ENCODE peak calls at places on chromosomes 7 and 10, in seven cellular contexts. One of them, this sample, is unnamed.

GRCh38 chr10:124262249-124262865 is 156.4 kb downstream of the OAT start:
- DNase-seq in naive thymus-derived CD4-positive, alpha-beta T cell: no peak
- DNase-seq in neural progenitor cell: no peak
- DNase-seq in IMR-90: no peak
- DNase-seq in uterus: no peak
- DNase-seq in neuronal stem cell: no peak
- DNase-seq in SJSA1: no peak
- DNase-seq in this sample: no peak

GRCh38 chr7:102320601-102321350 is 34.1 kb downstream of the SH2B2 start:
- DNase-seq in naive thymus-derived CD4-positive, alpha-beta T cell: no peak
- DNase-seq in neural progenitor cell: no peak
- DNase-seq in IMR-90: no peak
- DNase-seq in uterus: no peak
- DNase-seq in neuronal stem cell: no peak
- DNase-seq in SJSA1: peak; percentile 39
- DNase-seq in this sample: no peak

GRCh38 chr7:73932364-73932763 is 71.4 kb downstream of the TMEM270 start:
- DNase-seq in naive thymus-derived CD4-positive, alpha-beta T cell: no peak
- DNase-seq in neural progenitor cell: no peak
- DNase-seq in IMR-90: peak; percentile 17
- DNase-seq in uterus: no peak
- DNase-seq in neuronal stem cell: no peak
- DNase-seq in SJSA1: no peak
- DNase-seq in this sample: no peak

GRCh38 chr7:91250706-91251105 is 13.5 kb upstream of the FZD1 start:
- DNase-seq in naive thymus-derived CD4-positive, alpha-beta T cell: no peak
- DNase-seq in neural progenitor cell: no peak
- DNase-seq in IMR-90: no peak
- DNase-seq in uterus: no peak
- DNase-seq in neuronal stem cell: no peak
- DNase-seq in SJSA1: no peak
- DNase-seq in this sample: no peak

GRCh38 chr10:88831709-88832108 is 19.9 kb downstream of the ANKRD22 start:
- DNase-seq in naive thymus-derived CD4-positive, alpha-beta T cell: no peak
- DNase-seq in neural progenitor cell: no peak
- DNase-seq in IMR-90: no peak
- DNase-seq in uterus: no peak
- DNase-seq in neuronal stem cell: no peak
- DNase-seq in SJSA1: no peak
- DNase-seq in this sample: peak; percentile 73

GRCh38 chr10:9193120-9193519 is 1138.6 kb downstream of the GATA3 start:
- DNase-seq in naive thymus-derived CD4-positive, alpha-beta T cell: no peak
- DNase-seq in neural progenitor cell: no peak
- DNase-seq in IMR-90: no peak
- DNase-seq in uterus: no peak
- DNase-seq in neuronal stem cell: no peak
- DNase-seq in SJSA1: no peak
- DNase-seq in this sample: no peak

GRCh38 chr10:11112718-11113117 is 95.0 kb downstream of the CELF2 start:
- DNase-seq in naive thymus-derived CD4-positive, alpha-beta T cell: no peak
- DNase-seq in neural progenitor cell: no peak
- DNase-seq in IMR-90: peak; percentile 1
- DNase-seq in uterus: no peak
- DNase-seq in neuronal stem cell: no peak
- DNase-seq in SJSA1: no peak
- DNase-seq in this sample: no peak

GRCh38 chr10:24503627-24504320 is 219.9 kb downstream of the ARHGAP21 start:
- DNase-seq in naive thymus-derived CD4-positive, alpha-beta T cell: no peak
- DNase-seq in neural progenitor cell: peak; percentile 56
- DNase-seq in IMR-90: peak; percentile 90
- DNase-seq in uterus: no peak
- DNase-seq in neuronal stem cell: peak; percentile 37
- DNase-seq in SJSA1: peak; percentile 49
- DNase-seq in this sample: peak; percentile 52

GRCh38 chr7:48875300-48875916 is 48.9 kb upstream of the CDC14C start:
- DNase-seq in naive thymus-derived CD4-positive, alpha-beta T cell: no peak
- DNase-seq in neural progenitor cell: peak; percentile 84
- DNase-seq in IMR-90: no peak
- DNase-seq in uterus: no peak
- DNase-seq in neuronal stem cell: peak; percentile 39
- DNase-seq in SJSA1: no peak
- DNase-seq in this sample: no peak

GRCh38 chr7:24727165-24728120 is 29.8 kb downstream of the GSDME start:
- DNase-seq in naive thymus-derived CD4-positive, alpha-beta T cell: no peak
- DNase-seq in neural progenitor cell: no peak
- DNase-seq in IMR-90: no peak
- DNase-seq in uterus: peak; percentile 4
- DNase-seq in neuronal stem cell: no peak
- DNase-seq in SJSA1: peak; percentile 24
- DNase-seq in this sample: no peak

DNA sequence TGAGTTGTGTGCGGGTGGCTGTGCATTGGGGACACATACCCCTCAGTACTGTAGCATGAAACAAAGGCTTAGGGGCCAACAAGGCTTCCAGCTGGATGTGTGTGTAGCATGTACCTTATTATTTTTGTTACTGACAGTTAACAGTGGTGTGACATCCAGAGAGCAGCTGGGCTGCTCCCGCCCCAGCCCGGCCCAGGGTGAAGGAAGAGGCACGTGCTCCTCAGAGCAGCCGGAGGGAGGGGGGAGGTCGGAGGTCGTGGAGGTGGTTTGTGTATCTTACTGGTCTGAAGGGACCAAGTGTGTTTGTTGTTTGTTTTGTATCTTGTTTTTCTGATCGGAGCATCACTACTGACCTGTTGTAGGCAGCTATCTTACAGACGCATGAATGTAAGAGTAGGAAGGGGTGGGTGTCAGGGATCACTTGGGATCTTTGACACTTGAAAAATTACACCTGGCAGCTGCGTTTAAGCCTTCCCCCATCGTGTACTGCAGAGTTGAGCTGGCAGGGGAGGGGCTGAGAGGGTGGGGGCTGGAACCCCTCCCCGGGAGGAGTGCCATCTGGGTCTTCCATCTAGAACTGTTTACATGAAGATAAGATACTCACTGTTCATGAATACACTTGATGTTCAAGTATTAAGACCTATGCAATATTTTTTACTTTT is 1.8 kb downstream of the DDIT4 start:
- DNase-seq in naive thymus-derived CD4-positive, alpha-beta T cell: no peak
- DNase-seq in neural progenitor cell: no peak
- DNase-seq in IMR-90: peak; percentile 34
- DNase-seq in uterus: no peak
- DNase-seq in neuronal stem cell: no peak
- DNase-seq in SJSA1: no peak
- DNase-seq in this sample: peak; percentile 33
- H3K4me1 ChIP-seq in naive thymus-derived CD4-positive, alpha-beta T cell: peaks cover 20% of the 10 kb centered on the region
- H3K4me1 ChIP-seq in neural progenitor cell: peaks cover 28% of the 10 kb centered on the region
- H3K4me1 ChIP-seq in IMR-90: peaks cover 10% of the 10 kb centered on the region
- H3K4me1 ChIP-seq in uterus: peaks cover 9% of the 10 kb centered on the region
- H3K4me1 ChIP-seq in neuronal stem cell: peaks cover 41% of the 10 kb centered on the region
- H3K4me1 ChIP-seq in SJSA1: peaks cover 25% of the 10 kb centered on the region
- H3K4me1 ChIP-seq in this sample: peaks cover 37% of the 10 kb centered on the region

GRCh38 chr10:127922675-127923366 is 15.9 kb downstream of the PTPRE start:
- DNase-seq in naive thymus-derived CD4-positive, alpha-beta T cell: no peak
- DNase-seq in neural progenitor cell: no peak
- DNase-seq in IMR-90: peak; percentile 55
- DNase-seq in uterus: no peak
- DNase-seq in neuronal stem cell: no peak
- DNase-seq in SJSA1: peak; percentile 93
- DNase-seq in this sample: no peak
- H3K4me1 ChIP-seq in naive thymus-derived CD4-positive, alpha-beta T cell: no peaks in the 10 kb centered on the region
- H3K4me1 ChIP-seq in neural progenitor cell: peaks cover 17% of the 10 kb centered on the region
- H3K4me1 ChIP-seq in IMR-90: peaks cover 5% of the 10 kb centered on the region
- H3K4me1 ChIP-seq in uterus: no peaks in the 10 kb centered on the region
- H3K4me1 ChIP-seq in neuronal stem cell: no peaks in the 10 kb centered on the region
- H3K4me1 ChIP-seq in SJSA1: peaks cover 48% of the 10 kb centered on the region
- H3K4me1 ChIP-seq in this sample: no peaks in the 10 kb centered on the region

GRCh38 chr10:32955299-32955772 is 2.7 kb downstream of the ITGB1 start:
- DNase-seq in naive thymus-derived CD4-positive, alpha-beta T cell: no peak
- DNase-seq in neural progenitor cell: no peak
- DNase-seq in IMR-90: no peak
- DNase-seq in uterus: no peak
- DNase-seq in neuronal stem cell: no peak
- DNase-seq in SJSA1: no peak
- DNase-seq in this sample: no peak
- H3K4me1 ChIP-seq in naive thymus-derived CD4-positive, alpha-beta T cell: peaks cover 10% of the 10 kb centered on the region
- H3K4me1 ChIP-seq in neural progenitor cell: peaks cover 56% of the 10 kb centered on the region
- H3K4me1 ChIP-seq in IMR-90: peaks cover 18% of the 10 kb centered on the region
- H3K4me1 ChIP-seq in uterus: no peaks in the 10 kb centered on the region
- H3K4me1 ChIP-seq in neuronal stem cell: peaks cover 18% of the 10 kb centered on the region
- H3K4me1 ChIP-seq in SJSA1: peaks cover 65% of the 10 kb centered on the region
- H3K4me1 ChIP-seq in this sample: peaks cover 63% of the 10 kb centered on the region

GRCh38 chr7:149864023-149864422 is 9.7 kb upstream of the ATP6V0E2 start:
- DNase-seq in naive thymus-derived CD4-positive, alpha-beta T cell: no peak
- DNase-seq in neural progenitor cell: no peak
- DNase-seq in IMR-90: no peak
- DNase-seq in uterus: no peak
- DNase-seq in neuronal stem cell: no peak
- DNase-seq in SJSA1: no peak
- DNase-seq in this sample: no peak
- H3K4me1 ChIP-seq in naive thymus-derived CD4-positive, alpha-beta T cell: peaks cover 78% of the 10 kb centered on the region
- H3K4me1 ChIP-seq in neural progenitor cell: no peaks in the 10 kb centered on the region
- H3K4me1 ChIP-seq in IMR-90: peaks cover 5% of the 10 kb centered on the region
- H3K4me1 ChIP-seq in uterus: no peaks in the 10 kb centered on the region
- H3K4me1 ChIP-seq in neuronal stem cell: no peaks in the 10 kb centered on the region
- H3K4me1 ChIP-seq in SJSA1: peaks cover 7% of the 10 kb centered on the region
- H3K4me1 ChIP-seq in this sample: peaks cover 53% of the 10 kb centered on the region

DNA sequence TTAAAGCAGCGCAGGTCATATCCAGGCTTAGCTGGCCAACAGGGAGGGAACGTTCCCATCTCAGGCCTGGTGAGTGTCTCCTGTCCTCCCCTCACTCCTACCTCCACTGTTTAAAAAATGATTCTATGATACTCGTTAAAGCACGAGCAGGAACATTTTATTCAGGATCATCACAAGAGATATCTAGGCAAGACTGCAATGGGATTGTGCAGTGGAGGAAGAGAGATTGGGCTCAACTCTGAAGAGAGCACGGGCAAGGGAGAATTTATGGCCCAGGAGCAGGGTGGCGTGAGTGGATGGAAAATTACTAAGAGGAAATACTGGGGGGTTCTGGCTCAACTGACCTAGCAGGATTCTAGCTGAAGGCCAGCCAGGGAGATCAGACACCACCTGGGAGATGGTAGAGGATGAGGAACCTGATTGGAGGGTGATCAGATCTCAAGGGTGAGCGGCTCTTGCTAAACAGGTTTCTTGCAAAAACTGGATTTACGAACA is 9.0 kb upstream of the HSPB1 start:
- DNase-seq in naive thymus-derived CD4-positive, alpha-beta T cell: no peak
- DNase-seq in neural progenitor cell: no peak
- DNase-seq in IMR-90: no peak
- DNase-seq in uterus: peak; percentile 87
- DNase-seq in neuronal stem cell: no peak
- DNase-seq in SJSA1: no peak
- DNase-seq in this sample: no peak
- H3K4me1 ChIP-seq in naive thymus-derived CD4-positive, alpha-beta T cell: no peaks in the 10 kb centered on the region
- H3K4me1 ChIP-seq in neural progenitor cell: no peaks in the 10 kb centered on the region
- H3K4me1 ChIP-seq in IMR-90: peaks cover 32% of the 10 kb centered on the region
- H3K4me1 ChIP-seq in uterus: peaks cover 21% of the 10 kb centered on the region
- H3K4me1 ChIP-seq in neuronal stem cell: peaks cover 11% of the 10 kb centered on the region
- H3K4me1 ChIP-seq in SJSA1: peaks cover 54% of the 10 kb centered on the region
- H3K4me1 ChIP-seq in this sample: peaks cover 8% of the 10 kb centered on the region

GRCh38 chr7:134766779-134767566 is 12.5 kb upstream of the CALD1 start:
- DNase-seq in naive thymus-derived CD4-positive, alpha-beta T cell: no peak
- DNase-seq in neural progenitor cell: no peak
- DNase-seq in IMR-90: peak; percentile 57
- DNase-seq in uterus: no peak
- DNase-seq in neuronal stem cell: no peak
- DNase-seq in SJSA1: no peak
- DNase-seq in this sample: no peak
- H3K4me1 ChIP-seq in naive thymus-derived CD4-positive, alpha-beta T cell: no peaks in the 10 kb centered on the region
- H3K4me1 ChIP-seq in neural progenitor cell: no peaks in the 10 kb centered on the region
- H3K4me1 ChIP-seq in IMR-90: peaks cover 12% of the 10 kb centered on the region
- H3K4me1 ChIP-seq in uterus: peaks cover 5% of the 10 kb centered on the region
- H3K4me1 ChIP-seq in neuronal stem cell: no peaks in the 10 kb centered on the region
- H3K4me1 ChIP-seq in SJSA1: peaks cover 14% of the 10 kb centered on the region
- H3K4me1 ChIP-seq in this sample: no peaks in the 10 kb centered on the region

GRCh38 chr7:142549007-142549406 is 200.3 kb upstream of the PRSS1 start:
- DNase-seq in naive thymus-derived CD4-positive, alpha-beta T cell: no peak
- DNase-seq in neural progenitor cell: no peak
- DNase-seq in IMR-90: peak; percentile 52
- DNase-seq in uterus: no peak
- DNase-seq in neuronal stem cell: no peak
- DNase-seq in SJSA1: no peak
- DNase-seq in this sample: no peak

GRCh38 chr7:142556745-142557144 is 192.5 kb upstream of the PRSS1 start:
- DNase-seq in naive thymus-derived CD4-positive, alpha-beta T cell: no peak
- DNase-seq in neural progenitor cell: no peak
- DNase-seq in IMR-90: peak; percentile 99
- DNase-seq in uterus: peak; percentile 31
- DNase-seq in neuronal stem cell: no peak
- DNase-seq in SJSA1: peak; percentile 93
- DNase-seq in this sample: peak; percentile 15

GRCh38 chr7:142557971-142558582 is 191.2 kb upstream of the PRSS1 start:
- DNase-seq in naive thymus-derived CD4-positive, alpha-beta T cell: peak; percentile 31
- DNase-seq in neural progenitor cell: peak; percentile 70
- DNase-seq in IMR-90: peak; percentile 72
- DNase-seq in uterus: no peak
- DNase-seq in neuronal stem cell: peak; percentile 9
- DNase-seq in SJSA1: no peak
- DNase-seq in this sample: peak; percentile 63

GRCh38 chr7:142554555-142555532 is 194.4 kb upstream of the PRSS1 start:
- DNase-seq in naive thymus-derived CD4-positive, alpha-beta T cell: no peak
- DNase-seq in neural progenitor cell: no peak
- DNase-seq in IMR-90: peak; percentile 75
- DNase-seq in uterus: no peak
- DNase-seq in neuronal stem cell: no peak
- DNase-seq in SJSA1: no peak
- DNase-seq in this sample: no peak

DNA sequence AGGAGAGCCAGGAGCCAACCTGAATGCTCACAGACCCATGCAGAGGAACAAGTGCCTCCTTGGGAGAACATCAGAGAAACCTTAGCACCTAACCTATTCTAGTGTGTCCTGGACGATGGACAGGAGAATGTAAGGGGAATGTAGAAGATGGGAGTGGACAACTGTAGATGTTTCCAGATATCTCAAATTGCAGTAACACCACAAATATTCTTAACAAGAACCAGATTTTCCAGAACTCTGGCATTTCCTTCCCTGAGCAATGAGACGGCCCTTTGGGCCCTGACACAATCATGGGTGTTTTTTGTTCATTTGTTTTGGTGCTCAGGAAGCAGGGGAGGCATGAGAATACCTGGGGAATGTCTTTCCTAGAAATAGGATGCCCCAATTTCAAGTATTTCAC is 196.1 kb upstream of the PRSS1 start:
- DNase-seq in naive thymus-derived CD4-positive, alpha-beta T cell: no peak
- DNase-seq in neural progenitor cell: no peak
- DNase-seq in IMR-90: no peak
- DNase-seq in uterus: no peak
- DNase-seq in neuronal stem cell: no peak
- DNase-seq in SJSA1: no peak
- DNase-seq in this sample: no peak
- H3K4me1 ChIP-seq in naive thymus-derived CD4-positive, alpha-beta T cell: no peaks in the 10 kb centered on the region
- H3K4me1 ChIP-seq in neural progenitor cell: no peaks in the 10 kb centered on the region
- H3K4me1 ChIP-seq in IMR-90: peaks cover 17% of the 10 kb centered on the region
- H3K4me1 ChIP-seq in uterus: no peaks in the 10 kb centered on the region
- H3K4me1 ChIP-seq in neuronal stem cell: no peaks in the 10 kb centered on the region
- H3K4me1 ChIP-seq in SJSA1: peaks cover 51% of the 10 kb centered on the region
- H3K4me1 ChIP-seq in this sample: no peaks in the 10 kb centered on the region

GRCh38 chr7:47093254-47093798 is 488.6 kb downstream of the TNS3 start:
- DNase-seq in naive thymus-derived CD4-positive, alpha-beta T cell: no peak
- DNase-seq in neural progenitor cell: no peak
- DNase-seq in IMR-90: peak; percentile 64
- DNase-seq in uterus: no peak
- DNase-seq in neuronal stem cell: no peak
- DNase-seq in SJSA1: no peak
- DNase-seq in this sample: no peak
- H3K4me1 ChIP-seq in naive thymus-derived CD4-positive, alpha-beta T cell: no peaks in the 10 kb centered on the region
- H3K4me1 ChIP-seq in neural progenitor cell: no peaks in the 10 kb centered on the region
- H3K4me1 ChIP-seq in IMR-90: peaks cover 21% of the 10 kb centered on the region
- H3K4me1 ChIP-seq in uterus: no peaks in the 10 kb centered on the region
- H3K4me1 ChIP-seq in neuronal stem cell: no peaks in the 10 kb centered on the region
- H3K4me1 ChIP-seq in SJSA1: peaks cover 2% of the 10 kb centered on the region
- H3K4me1 ChIP-seq in this sample: no peaks in the 10 kb centered on the region

This sample was measured in CD4-positive, CD25-positive, alpha-beta regulatory T cell.